ENCODE peak calls at places on chromosomes 3 and 15, in seven cellular contexts. C is mucosa of descending colon; E is CD8-positive, alpha-beta T cell; H is coronary artery; Q is heart right ventricle; R is AG04449; D is uterus. W is an unnamed sample.

GRCh38 chr3:24595801-24596200 is 101.2 kb upstream of the THRB start:
- DNase-seq in E (no peak), D (no peak), H (no peak), R (no peak), C (no peak), Q (no peak), W (no peak)

GRCh38 chr3:121736112-121736511 is 13.4 kb downstream of the GOLGB1 start:
- DNase-seq in C (no peak), Q (no peak), R (no peak), E (no peak), D (no peak), H (no peak), W (no peak)

GRCh38 chr3:143613226-143613625 is 235.0 kb downstream of the SLC9A9 start:
- DNase-seq in Q (no peak), C (no peak), D (no peak), E (no peak), H (no peak), R (no peak), W (no peak)

GRCh38 chr3:23314981-23315805 is 112.1 kb downstream of the UBE2E2 start:
- DNase-seq in C (no peak), H (no peak), D (no peak), R (no peak), E (no peak), Q (no peak), W (peak; percentile 21)

GRCh38 chr3:42451546-42452230 is 41.3 kb upstream of the LYZL4 start:
- DNase-seq in Q (peak; percentile 16), D (no peak), H (no peak), R (no peak), E (no peak), C (no peak), W (no peak)

GRCh38 chr15:83106994-83107840 is at the start of gene TM6SF1:
- DNase-seq in H (no peak), C (no peak), R (no peak), Q (peak; percentile 41), D (no peak), E (peak; percentile 47), W (no peak)

GRCh38 chr3:84717894-84718293 is 240.9 kb upstream of the CADM2 start:
- DNase-seq in C (no peak), D (no peak), H (no peak), R (no peak), E (no peak), Q (no peak), W (no peak)

GRCh38 chr3:192957441-192957951 is 39.8 kb upstream of the MB21D2 start:
- DNase-seq in C (peak; percentile 21), E (no peak), R (peak; percentile 65), D (peak; percentile 29), Q (no peak), H (peak; percentile 79), W (peak; percentile 78)

GRCh38 chr3:80492162-80492561 is 724.4 kb upstream of the ROBO1 start:
- DNase-seq in R (no peak), H (no peak), Q (no peak), E (no peak), C (no peak), D (no peak), W (no peak)

GRCh38 chr15:63069616-63069952 is 27.0 kb downstream of the TPM1 start:
- DNase-seq in H (no peak), C (no peak), R (no peak), E (no peak), D (no peak), Q (no peak), W (no peak)

GRCh38 chr3:42115223-42115622 is 24.1 kb downstream of the TRAK1 start:
- DNase-seq in D (no peak), R (no peak), Q (no peak), C (no peak), H (no peak), E (no peak), W (no peak)

GRCh38 chr3:79085166-79085565 is 682.6 kb downstream of the ROBO1 start:
- DNase-seq in D (no peak), H (no peak), C (no peak), Q (no peak), E (no peak), R (no peak), W (no peak)

GRCh38 chr3:117681619-117682018 is 972.0 kb downstream of the TUSC7 start:
- DNase-seq in D (no peak), R (no peak), E (no peak), H (no peak), C (no peak), Q (no peak), W (peak; percentile 76)

GRCh38 chr3:184338538-184338945 is 1.1 kb downstream of the FAM131A start:
- DNase-seq in D (peak; percentile 96), Q (peak; percentile 89), E (no peak), H (peak; percentile 95), C (no peak), R (no peak), W (no peak)

GRCh38 chr15:99454941-99455795 is 110.6 kb upstream of the MEF2A start:
- DNase-seq in H (peak; percentile 98), R (peak; percentile 68), E (no peak), Q (peak; percentile 89), D (peak; percentile 87), C (no peak), W (peak; percentile 90)
- TF ChIP-seq CTCF in H (no peak), R (no peak), E (no peak), Q (no peak), D (no peak), C (no peak), W (no peak)

DNA sequence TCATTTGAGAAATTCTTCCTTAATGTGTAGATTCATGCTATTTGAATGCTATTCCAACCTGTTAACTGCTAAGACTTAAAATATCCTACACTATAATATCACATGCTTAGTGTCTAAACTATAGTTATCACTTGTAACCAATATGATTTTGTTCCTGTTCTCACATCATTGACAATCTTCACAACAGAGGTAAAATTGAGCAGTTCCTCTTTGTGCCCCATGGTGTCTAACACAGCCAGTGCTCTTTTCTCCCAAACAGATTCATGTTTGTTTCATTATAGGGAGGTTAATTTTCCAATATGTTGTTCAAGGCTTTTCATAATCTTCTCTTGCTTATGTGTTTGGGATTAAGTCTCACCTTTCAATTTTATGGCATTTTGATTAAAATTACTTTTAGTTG is 591.1 kb downstream of the ZPLD1 start:
- DNase-seq in C (no peak), D (no peak), H (no peak), R (no peak), E (no peak), Q (no peak), W (no peak)
- TF ChIP-seq CTCF in C (no peak), D (no peak), H (no peak), R (no peak), E (no peak), Q (no peak), W (no peak)

DNA sequence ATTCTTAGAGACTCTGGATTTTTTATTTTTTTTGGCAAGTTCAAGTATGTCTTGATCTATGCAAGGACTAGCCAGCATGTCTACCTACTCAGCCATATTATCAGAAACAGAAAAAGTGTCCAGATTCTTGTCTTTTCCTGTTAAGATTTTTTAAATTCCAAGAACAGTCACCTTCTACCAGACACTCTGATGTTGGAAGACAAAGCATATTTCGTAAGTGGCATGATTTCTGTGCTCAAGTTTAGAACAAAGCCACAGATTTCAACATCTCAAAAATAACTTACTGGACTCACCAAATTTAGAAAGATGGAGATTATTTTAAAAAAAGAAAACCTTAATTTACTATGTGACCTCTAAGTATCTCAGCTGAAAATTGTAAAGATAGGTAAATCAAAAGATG is 61.9 kb downstream of the GOLGA6L7 start:
- DNase-seq in Q (no peak), E (no peak), D (no peak), C (no peak), R (no peak), H (no peak), W (no peak)
- TF ChIP-seq CTCF in Q (no peak), E (no peak), D (no peak), C (no peak), R (no peak), H (no peak), W (no peak)

GRCh38 chr15:70210538-70210937 is 112.8 kb upstream of the TLE3 start:
- DNase-seq in D (no peak), C (no peak), E (no peak), Q (no peak), R (no peak), H (no peak), W (no peak)
- TF ChIP-seq CTCF in D (no peak), C (no peak), E (no peak), Q (no peak), R (no peak), H (no peak), W (no peak)

GRCh38 chr3:87006844-87007439 is 16.0 kb upstream of the VGLL3 start:
- DNase-seq in D (no peak), C (no peak), R (no peak), E (no peak), H (no peak), Q (no peak), W (peak; percentile 39)
- TF ChIP-seq CTCF in D (no peak), C (no peak), R (peak; percentile 29), E (no peak), H (peak; percentile 13), Q (no peak), W (peak; percentile 80)

GRCh38 chr3:60048447-60048848 is 998.6 kb upstream of the CFAP20DC start:
- DNase-seq in Q (no peak), D (no peak), R (no peak), H (no peak), C (no peak), E (no peak), W (no peak)
- TF ChIP-seq CTCF in Q (no peak), D (no peak), R (no peak), H (no peak), C (no peak), E (no peak), W (no peak)

GRCh38 chr15:26869628-26870027 is 2.8 kb downstream of the GABRA5 start:
- DNase-seq in E (no peak), C (no peak), R (no peak), H (no peak), Q (no peak), D (no peak), W (no peak)

GRCh38 chr15:26866298-26867198 is at the start of gene GABRA5:
- DNase-seq in C (no peak), Q (peak; percentile 27), H (no peak), E (no peak), R (no peak), D (no peak), W (peak; percentile 30)

GRCh38 chr15:26868029-26868685 is 1.3 kb downstream of the GABRA5 start:
- DNase-seq in H (no peak), E (no peak), C (no peak), R (no peak), Q (no peak), D (no peak), W (no peak)

GRCh38 chr15:26867199-26868007 is 541 bp downstream of the GABRA5 start:
- DNase-seq in D (no peak), Q (no peak), C (no peak), E (no peak), R (no peak), H (no peak), W (no peak)

DNA sequence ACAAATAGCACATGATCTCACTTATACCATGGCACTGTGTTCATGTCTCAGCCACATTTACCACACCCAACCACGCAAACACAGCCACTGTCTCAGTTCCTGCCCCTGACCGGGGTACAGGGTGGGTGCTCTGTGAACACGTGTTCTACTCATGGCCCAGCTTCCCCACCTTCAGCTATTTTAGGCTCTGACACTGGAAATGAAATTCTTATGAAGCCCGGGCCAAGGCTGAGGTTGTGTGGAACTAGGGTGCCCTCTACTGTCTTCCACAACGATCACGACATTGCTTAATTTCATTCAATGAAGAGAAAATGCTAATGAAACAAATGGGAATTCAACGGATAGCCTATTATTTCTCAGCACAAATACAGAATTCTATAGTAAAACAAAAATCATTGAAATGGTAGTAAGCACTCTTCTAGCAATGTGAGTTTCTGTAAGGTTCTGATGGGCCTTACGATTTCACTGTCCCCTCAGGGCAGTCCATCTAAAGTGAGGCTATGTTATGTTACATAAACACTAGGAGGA is 2.1 kb upstream of the GABRA5 start:
- DNase-seq in R (no peak), Q (no peak), H (no peak), C (no peak), E (no peak), D (no peak), W (peak; percentile 45)
- TF ChIP-seq CTCF in R (peak; percentile 59), Q (peak; percentile 14), H (no peak), C (no peak), E (no peak), D (peak; percentile 27), W (peak; percentile 77)